ENCODE peak calls at places on chromosome X, in six cellular contexts. One of them, this sample, is unnamed.

GRCh38 chrX:34343001-34343400 is 210.9 kb upstream of the FAM47A start:
- DNase-seq in vagina: no peak
- DNase-seq in right cardiac atrium: no peak
- DNase-seq in tibial artery: no peak
- DNase-seq in mesenchymal stem cell: no peak
- DNase-seq in upper lobe of left lung: no peak
- DNase-seq in this sample: peak; percentile 5

GRCh38 chrX:30887721-30888120 is 1.3 kb downstream of the TAB3 start:
- DNase-seq in vagina: no peak
- DNase-seq in right cardiac atrium: no peak
- DNase-seq in tibial artery: no peak
- DNase-seq in mesenchymal stem cell: no peak
- DNase-seq in upper lobe of left lung: no peak
- DNase-seq in this sample: no peak

GRCh38 chrX:65601530-65602281 is 65.7 kb upstream of the MSN start:
- DNase-seq in vagina: no peak
- DNase-seq in right cardiac atrium: peak; percentile 92
- DNase-seq in tibial artery: peak; percentile 93
- DNase-seq in mesenchymal stem cell: peak; percentile 89
- DNase-seq in upper lobe of left lung: peak; percentile 93
- DNase-seq in this sample: peak; percentile 79

GRCh38 chrX:132217203-132218073 is 1.8 kb downstream of the RAP2C start:
- DNase-seq in vagina: no peak
- DNase-seq in right cardiac atrium: peak; percentile 55
- DNase-seq in tibial artery: peak; percentile 80
- DNase-seq in mesenchymal stem cell: peak; percentile 90
- DNase-seq in upper lobe of left lung: peak; percentile 70
- DNase-seq in this sample: peak; percentile 80

GRCh38 chrX:88828011-88828410 is 81.0 kb downstream of the CPXCR1 start:
- DNase-seq in vagina: no peak
- DNase-seq in right cardiac atrium: no peak
- DNase-seq in tibial artery: no peak
- DNase-seq in mesenchymal stem cell: no peak
- DNase-seq in upper lobe of left lung: no peak
- DNase-seq in this sample: no peak

GRCh38 chrX:13906103-13906502 is 89.2 kb upstream of the GPM6B start:
- DNase-seq in vagina: no peak
- DNase-seq in right cardiac atrium: no peak
- DNase-seq in tibial artery: no peak
- DNase-seq in mesenchymal stem cell: no peak
- DNase-seq in upper lobe of left lung: no peak
- DNase-seq in this sample: no peak

GRCh38 chrX:50596056-50596455 is 125.4 kb upstream of the DGKK start:
- DNase-seq in vagina: no peak
- DNase-seq in right cardiac atrium: no peak
- DNase-seq in tibial artery: no peak
- DNase-seq in mesenchymal stem cell: no peak
- DNase-seq in upper lobe of left lung: no peak
- DNase-seq in this sample: no peak

GRCh38 chrX:149881081-149881711 is at the start of gene MAGEA8:
- DNase-seq in vagina: no peak
- DNase-seq in right cardiac atrium: no peak
- DNase-seq in tibial artery: no peak
- DNase-seq in mesenchymal stem cell: no peak
- DNase-seq in upper lobe of left lung: no peak
- DNase-seq in this sample: no peak

GRCh38 chrX:107508925-107509324 is 59.5 kb downstream of the FRMPD3 start:
- DNase-seq in vagina: no peak
- DNase-seq in right cardiac atrium: no peak
- DNase-seq in tibial artery: no peak
- DNase-seq in mesenchymal stem cell: no peak
- DNase-seq in upper lobe of left lung: no peak
- DNase-seq in this sample: no peak

GRCh38 chrX:153781428-153782047 is 697 bp downstream of the SRPK3 start:
- DNase-seq in vagina: no peak
- DNase-seq in right cardiac atrium: no peak
- DNase-seq in tibial artery: no peak
- DNase-seq in mesenchymal stem cell: no peak
- DNase-seq in upper lobe of left lung: no peak
- DNase-seq in this sample: no peak

GRCh38 chrX:24979081-24979480 is 36.7 kb downstream of the ARX start:
- DNase-seq in vagina: no peak
- DNase-seq in right cardiac atrium: no peak
- DNase-seq in tibial artery: no peak
- DNase-seq in mesenchymal stem cell: no peak
- DNase-seq in upper lobe of left lung: no peak
- DNase-seq in this sample: no peak

GRCh38 chrX:73262991-73263390 is 48.3 kb upstream of the NAP1L2 start:
- DNase-seq in vagina: no peak
- DNase-seq in right cardiac atrium: no peak
- DNase-seq in tibial artery: no peak
- DNase-seq in mesenchymal stem cell: no peak
- DNase-seq in upper lobe of left lung: no peak
- DNase-seq in this sample: no peak

GRCh38 chrX:36868592-36868991 is 139.6 kb upstream of the FAM47C start:
- DNase-seq in vagina: no peak
- DNase-seq in right cardiac atrium: no peak
- DNase-seq in tibial artery: no peak
- DNase-seq in mesenchymal stem cell: no peak
- DNase-seq in upper lobe of left lung: no peak
- DNase-seq in this sample: no peak

GRCh38 chrX:9327086-9327746 is 137.6 kb upstream of the TBL1X start:
- DNase-seq in vagina: no peak
- DNase-seq in right cardiac atrium: no peak
- DNase-seq in tibial artery: no peak
- DNase-seq in mesenchymal stem cell: no peak
- DNase-seq in upper lobe of left lung: no peak
- DNase-seq in this sample: no peak

GRCh38 chrX:105323951-105324350 is 103.5 kb upstream of the TEX13A start:
- DNase-seq in vagina: no peak
- DNase-seq in right cardiac atrium: no peak
- DNase-seq in tibial artery: no peak
- DNase-seq in mesenchymal stem cell: no peak
- DNase-seq in upper lobe of left lung: no peak
- DNase-seq in this sample: peak; percentile 55

GRCh38 chrX:148933881-148934280 is 433.5 kb downstream of the AFF2 start:
- DNase-seq in vagina: no peak
- DNase-seq in right cardiac atrium: no peak
- DNase-seq in tibial artery: no peak
- DNase-seq in mesenchymal stem cell: no peak
- DNase-seq in upper lobe of left lung: no peak
- DNase-seq in this sample: no peak

GRCh38 chrX:10922158-10922557 is 189.0 kb upstream of the HCCS start:
- DNase-seq in vagina: no peak
- DNase-seq in right cardiac atrium: no peak
- DNase-seq in tibial artery: no peak
- DNase-seq in mesenchymal stem cell: peak; percentile 52
- DNase-seq in upper lobe of left lung: no peak
- DNase-seq in this sample: peak; percentile 59

GRCh38 chrX:121008920-121009319 is 23.4 kb upstream of the CT47A1 start:
- DNase-seq in vagina: no peak
- DNase-seq in right cardiac atrium: no peak
- DNase-seq in tibial artery: no peak
- DNase-seq in mesenchymal stem cell: no peak
- DNase-seq in upper lobe of left lung: no peak
- DNase-seq in this sample: no peak

GRCh38 chrX:109740076-109740809 is 7.2 kb upstream of the ACSL4 start:
- DNase-seq in vagina: no peak
- DNase-seq in right cardiac atrium: no peak
- DNase-seq in tibial artery: no peak
- DNase-seq in mesenchymal stem cell: peak; percentile 85
- DNase-seq in upper lobe of left lung: peak; percentile 62
- DNase-seq in this sample: no peak

GRCh38 chrX:76148753-76149152 is 24.1 kb upstream of the PBDC1 start:
- DNase-seq in vagina: no peak
- DNase-seq in right cardiac atrium: no peak
- DNase-seq in tibial artery: no peak
- DNase-seq in mesenchymal stem cell: peak; percentile 55
- DNase-seq in upper lobe of left lung: peak; percentile 36
- DNase-seq in this sample: peak; percentile 2

GRCh38 chrX:39261446-39262147 is 460.3 kb downstream of the MID1IP1 start:
- DNase-seq in vagina: no peak
- DNase-seq in right cardiac atrium: no peak
- DNase-seq in tibial artery: no peak
- DNase-seq in mesenchymal stem cell: peak; percentile 33
- DNase-seq in upper lobe of left lung: no peak
- DNase-seq in this sample: peak; percentile 77

GRCh38 chrX:119573840-119574393 is 446 bp upstream of the UBE2A start:
- DNase-seq in vagina: no peak
- DNase-seq in right cardiac atrium: peak; percentile 24
- DNase-seq in tibial artery: peak; percentile 69
- DNase-seq in mesenchymal stem cell: peak; percentile 48
- DNase-seq in upper lobe of left lung: peak; percentile 30
- DNase-seq in this sample: peak; percentile 30

GRCh38 chrX:96424007-96424406 is 260.6 kb upstream of the DIAPH2 start:
- DNase-seq in vagina: no peak
- DNase-seq in right cardiac atrium: no peak
- DNase-seq in tibial artery: no peak
- DNase-seq in mesenchymal stem cell: peak; percentile 42
- DNase-seq in upper lobe of left lung: no peak
- DNase-seq in this sample: no peak

GRCh38 chrX:11886745-11887144 is 128.7 kb downstream of the MSL3 start:
- DNase-seq in vagina: no peak
- DNase-seq in right cardiac atrium: no peak
- DNase-seq in tibial artery: no peak
- DNase-seq in mesenchymal stem cell: no peak
- DNase-seq in upper lobe of left lung: no peak
- DNase-seq in this sample: no peak

GRCh38 chrX:45358417-45358816 is 157.7 kb upstream of the DIPK2B start:
- DNase-seq in vagina: no peak
- DNase-seq in right cardiac atrium: no peak
- DNase-seq in tibial artery: no peak
- DNase-seq in mesenchymal stem cell: no peak
- DNase-seq in upper lobe of left lung: no peak
- DNase-seq in this sample: no peak

GRCh38 chrX:25721564-25721963 is 416.6 kb upstream of the MAGEB18 start:
- DNase-seq in vagina: no peak
- DNase-seq in right cardiac atrium: no peak
- DNase-seq in tibial artery: no peak
- DNase-seq in mesenchymal stem cell: no peak
- DNase-seq in upper lobe of left lung: no peak
- DNase-seq in this sample: no peak

GRCh38 chrX:119878740-119879139 is 7.1 kb downstream of the NDUFA1 start:
- DNase-seq in vagina: no peak
- DNase-seq in right cardiac atrium: no peak
- DNase-seq in tibial artery: no peak
- DNase-seq in mesenchymal stem cell: no peak
- DNase-seq in upper lobe of left lung: no peak
- DNase-seq in this sample: no peak

GRCh38 chrX:130058667-130059066 is 51.6 kb downstream of the ELF4 start:
- DNase-seq in vagina: no peak
- DNase-seq in right cardiac atrium: no peak
- DNase-seq in tibial artery: no peak
- DNase-seq in mesenchymal stem cell: no peak
- DNase-seq in upper lobe of left lung: no peak
- DNase-seq in this sample: no peak

GRCh38 chrX:9341305-9342201 is 123.3 kb upstream of the TBL1X start:
- DNase-seq in vagina: no peak
- DNase-seq in right cardiac atrium: peak; percentile 74
- DNase-seq in tibial artery: peak; percentile 78
- DNase-seq in mesenchymal stem cell: peak; percentile 89
- DNase-seq in upper lobe of left lung: peak; percentile 70
- DNase-seq in this sample: no peak

GRCh38 chrX:2468406-2469195 is 32.2 kb downstream of the DHRSX start:
- DNase-seq in vagina: no peak
- DNase-seq in right cardiac atrium: no peak
- DNase-seq in tibial artery: no peak
- DNase-seq in mesenchymal stem cell: no peak
- DNase-seq in upper lobe of left lung: no peak
- DNase-seq in this sample: no peak
- H3K9me3 ChIP-seq in vagina: no peaks in the 10 kb centered on the region
- H3K9me3 ChIP-seq in right cardiac atrium: no peaks in the 10 kb centered on the region
- H3K9me3 ChIP-seq in tibial artery: no peaks in the 10 kb centered on the region
- H3K9me3 ChIP-seq in mesenchymal stem cell: no peaks in the 10 kb centered on the region
- H3K9me3 ChIP-seq in upper lobe of left lung: no peaks in the 10 kb centered on the region
- H3K9me3 ChIP-seq in this sample: no peaks in the 10 kb centered on the region

DNA sequence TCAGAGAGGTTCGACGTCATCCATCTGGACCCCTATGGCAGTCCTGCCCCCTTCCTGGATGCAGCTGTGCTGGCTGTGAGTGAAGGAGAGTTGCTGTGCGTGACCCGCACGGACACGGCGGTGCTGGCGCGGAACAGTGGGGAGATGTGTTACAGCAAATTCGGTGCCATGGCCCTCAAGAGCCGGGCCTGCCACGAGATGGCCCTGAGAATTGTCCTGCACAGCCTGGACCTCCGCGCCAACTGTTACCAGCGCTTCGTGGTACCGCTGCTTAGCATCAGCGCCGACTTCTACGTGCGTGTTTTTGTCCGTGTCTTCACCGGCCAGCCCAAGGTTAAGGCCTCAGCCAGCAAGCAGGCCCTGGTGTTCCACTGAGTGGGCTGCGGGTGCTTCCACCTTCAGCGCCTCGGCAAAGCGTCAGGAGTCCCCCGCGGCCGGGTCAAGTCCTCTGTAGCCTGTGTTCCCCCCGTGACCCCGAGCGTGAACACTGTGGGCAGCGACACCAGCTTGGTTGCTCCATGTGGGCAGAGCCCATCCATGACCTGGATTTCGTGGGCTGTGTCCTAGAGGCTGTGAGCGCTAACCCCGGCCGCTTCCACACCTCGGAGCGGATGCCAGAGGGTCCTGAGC is 186.7 kb upstream of the SLITRK2 start:
- DNase-seq in vagina: no peak
- DNase-seq in right cardiac atrium: no peak
- DNase-seq in tibial artery: no peak
- DNase-seq in mesenchymal stem cell: no peak
- DNase-seq in upper lobe of left lung: no peak
- DNase-seq in this sample: no peak
- H3K9me3 ChIP-seq in vagina: peaks cover 3% of the 10 kb centered on the region
- H3K9me3 ChIP-seq in right cardiac atrium: no peaks in the 10 kb centered on the region
- H3K9me3 ChIP-seq in tibial artery: no peaks in the 10 kb centered on the region
- H3K9me3 ChIP-seq in mesenchymal stem cell: peaks cover 5% of the 10 kb centered on the region
- H3K9me3 ChIP-seq in upper lobe of left lung: no peaks in the 10 kb centered on the region
- H3K9me3 ChIP-seq in this sample: no peaks in the 10 kb centered on the region

GRCh38 chrX:140672840-140673731 is 36.5 kb upstream of the LINC00632 start:
- DNase-seq in vagina: no peak
- DNase-seq in right cardiac atrium: no peak
- DNase-seq in tibial artery: no peak
- DNase-seq in mesenchymal stem cell: no peak
- DNase-seq in upper lobe of left lung: no peak
- DNase-seq in this sample: no peak
- H3K9me3 ChIP-seq in vagina: no peaks in the 10 kb centered on the region
- H3K9me3 ChIP-seq in right cardiac atrium: no peaks in the 10 kb centered on the region
- H3K9me3 ChIP-seq in tibial artery: no peaks in the 10 kb centered on the region
- H3K9me3 ChIP-seq in mesenchymal stem cell: no peaks in the 10 kb centered on the region
- H3K9me3 ChIP-seq in upper lobe of left lung: no peaks in the 10 kb centered on the region
- H3K9me3 ChIP-seq in this sample: no peaks in the 10 kb centered on the region

DNA sequence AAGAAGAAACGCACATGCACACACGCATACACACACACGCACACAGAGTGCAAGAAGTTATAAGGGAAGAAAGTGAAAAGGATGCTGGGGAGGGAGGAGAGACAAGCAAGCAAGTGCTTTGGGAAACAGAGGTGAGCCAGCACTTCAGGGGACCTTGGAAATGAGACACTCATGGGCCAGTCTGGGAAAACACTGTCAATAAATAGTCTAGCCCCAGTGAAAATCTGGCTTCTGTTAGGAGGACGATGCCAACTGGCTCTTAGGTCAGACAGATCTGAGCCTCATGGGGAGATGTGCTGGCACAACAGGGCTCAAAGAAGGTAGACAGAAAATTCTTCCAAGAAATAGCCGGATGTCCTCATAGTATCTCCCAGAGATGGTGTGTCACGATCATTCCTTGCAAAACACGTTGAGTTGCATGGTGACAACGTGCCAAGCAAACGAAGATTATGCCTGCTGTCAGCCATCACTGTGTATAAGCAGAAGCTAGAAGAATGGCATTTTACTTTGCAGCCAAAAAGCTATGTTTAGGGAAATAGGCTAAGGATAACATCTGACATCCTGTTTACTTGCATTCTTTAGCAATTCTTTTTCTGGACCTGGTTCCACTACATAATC is 557 bp upstream of the ARHGEF6 start:
- DNase-seq in vagina: no peak
- DNase-seq in right cardiac atrium: no peak
- DNase-seq in tibial artery: no peak
- DNase-seq in mesenchymal stem cell: peak; percentile 12
- DNase-seq in upper lobe of left lung: no peak
- DNase-seq in this sample: peak; percentile 62
- H3K9me3 ChIP-seq in vagina: no peaks in the 10 kb centered on the region
- H3K9me3 ChIP-seq in right cardiac atrium: no peaks in the 10 kb centered on the region
- H3K9me3 ChIP-seq in tibial artery: no peaks in the 10 kb centered on the region
- H3K9me3 ChIP-seq in mesenchymal stem cell: no peaks in the 10 kb centered on the region
- H3K9me3 ChIP-seq in upper lobe of left lung: no peaks in the 10 kb centered on the region
- H3K9me3 ChIP-seq in this sample: no peaks in the 10 kb centered on the region